ENCODE peak calls at places on chromosome 4, in eight cellular contexts. One of them, this sample, is unnamed.

GRCh38 chr4:88938138-88938537 is 118.8 kb downstream of the FAM13A start:
- DNase-seq in activated CD4-positive, alpha-beta T cell treated with anti-CD3 and anti-CD28 coated beads, Interleukin-2, amount 50 U/mL, for 1 hour: no peak
- DNase-seq in occipital lobe: no peak
- DNase-seq in CD8-positive, alpha-beta T cell: no peak
- DNase-seq in omental fat pad: no peak
- DNase-seq in NAMALWA: no peak
- DNase-seq in activated T-cell treated with anti-CD3 and anti-CD28 coated beads for 48 hours: no peak
- DNase-seq in activated CD4-positive, CD25-positive, alpha-beta regulatory T cell treated with anti-CD3 and anti-CD28 coated beads, Interleukin-2, amount 50 U/mL, for 72 hours: no peak
- DNase-seq in this sample: peak

GRCh38 chr4:126539771-126540170 is 1093.0 kb upstream of the INTU start:
- DNase-seq in activated CD4-positive, alpha-beta T cell treated with anti-CD3 and anti-CD28 coated beads, Interleukin-2, amount 50 U/mL, for 1 hour: no peak
- DNase-seq in occipital lobe: no peak
- DNase-seq in CD8-positive, alpha-beta T cell: no peak
- DNase-seq in omental fat pad: no peak
- DNase-seq in NAMALWA: no peak
- DNase-seq in activated T-cell treated with anti-CD3 and anti-CD28 coated beads for 48 hours: no peak
- DNase-seq in activated CD4-positive, CD25-positive, alpha-beta regulatory T cell treated with anti-CD3 and anti-CD28 coated beads, Interleukin-2, amount 50 U/mL, for 72 hours: no peak
- DNase-seq in this sample: no peak

GRCh38 chr4:173935622-173936405 is 347.7 kb downstream of the FBXO8 start:
- DNase-seq in activated CD4-positive, alpha-beta T cell treated with anti-CD3 and anti-CD28 coated beads, Interleukin-2, amount 50 U/mL, for 1 hour: no peak
- DNase-seq in occipital lobe: no peak
- DNase-seq in CD8-positive, alpha-beta T cell: no peak
- DNase-seq in omental fat pad: no peak
- DNase-seq in NAMALWA: no peak
- DNase-seq in activated T-cell treated with anti-CD3 and anti-CD28 coated beads for 48 hours: no peak
- DNase-seq in activated CD4-positive, CD25-positive, alpha-beta regulatory T cell treated with anti-CD3 and anti-CD28 coated beads, Interleukin-2, amount 50 U/mL, for 72 hours: no peak
- DNase-seq in this sample: no peak

GRCh38 chr4:1369091-1369450 is 22.1 kb downstream of the UVSSA start:
- DNase-seq in activated CD4-positive, alpha-beta T cell treated with anti-CD3 and anti-CD28 coated beads, Interleukin-2, amount 50 U/mL, for 1 hour: no peak
- DNase-seq in occipital lobe: no peak
- DNase-seq in CD8-positive, alpha-beta T cell: no peak
- DNase-seq in omental fat pad: no peak
- DNase-seq in NAMALWA: no peak
- DNase-seq in activated T-cell treated with anti-CD3 and anti-CD28 coated beads for 48 hours: no peak
- DNase-seq in activated CD4-positive, CD25-positive, alpha-beta regulatory T cell treated with anti-CD3 and anti-CD28 coated beads, Interleukin-2, amount 50 U/mL, for 72 hours: no peak
- DNase-seq in this sample: no peak

GRCh38 chr4:14908635-14909034 is 93.6 kb upstream of the CPEB2 start:
- DNase-seq in activated CD4-positive, alpha-beta T cell treated with anti-CD3 and anti-CD28 coated beads, Interleukin-2, amount 50 U/mL, for 1 hour: no peak
- DNase-seq in occipital lobe: no peak
- DNase-seq in CD8-positive, alpha-beta T cell: no peak
- DNase-seq in omental fat pad: no peak
- DNase-seq in NAMALWA: no peak
- DNase-seq in activated T-cell treated with anti-CD3 and anti-CD28 coated beads for 48 hours: no peak
- DNase-seq in activated CD4-positive, CD25-positive, alpha-beta regulatory T cell treated with anti-CD3 and anti-CD28 coated beads, Interleukin-2, amount 50 U/mL, for 72 hours: no peak
- DNase-seq in this sample: no peak

GRCh38 chr4:186689476-186689875 is 34.2 kb downstream of the FAT1 start:
- DNase-seq in activated CD4-positive, alpha-beta T cell treated with anti-CD3 and anti-CD28 coated beads, Interleukin-2, amount 50 U/mL, for 1 hour: no peak
- DNase-seq in occipital lobe: no peak
- DNase-seq in CD8-positive, alpha-beta T cell: no peak
- DNase-seq in omental fat pad: no peak
- DNase-seq in NAMALWA: no peak
- DNase-seq in activated T-cell treated with anti-CD3 and anti-CD28 coated beads for 48 hours: no peak
- DNase-seq in activated CD4-positive, CD25-positive, alpha-beta regulatory T cell treated with anti-CD3 and anti-CD28 coated beads, Interleukin-2, amount 50 U/mL, for 72 hours: no peak
- DNase-seq in this sample: no peak

GRCh38 chr4:114180481-114180880 is 201.0 kb upstream of the ARSJ start:
- DNase-seq in activated CD4-positive, alpha-beta T cell treated with anti-CD3 and anti-CD28 coated beads, Interleukin-2, amount 50 U/mL, for 1 hour: peak
- DNase-seq in occipital lobe: no peak
- DNase-seq in CD8-positive, alpha-beta T cell: peak
- DNase-seq in omental fat pad: no peak
- DNase-seq in NAMALWA: peak
- DNase-seq in activated T-cell treated with anti-CD3 and anti-CD28 coated beads for 48 hours: peak
- DNase-seq in activated CD4-positive, CD25-positive, alpha-beta regulatory T cell treated with anti-CD3 and anti-CD28 coated beads, Interleukin-2, amount 50 U/mL, for 72 hours: no peak
- DNase-seq in this sample: peak

GRCh38 chr4:110799171-110799570 is 176.3 kb upstream of the PITX2 start:
- DNase-seq in activated CD4-positive, alpha-beta T cell treated with anti-CD3 and anti-CD28 coated beads, Interleukin-2, amount 50 U/mL, for 1 hour: no peak
- DNase-seq in occipital lobe: no peak
- DNase-seq in CD8-positive, alpha-beta T cell: no peak
- DNase-seq in omental fat pad: no peak
- DNase-seq in NAMALWA: no peak
- DNase-seq in activated T-cell treated with anti-CD3 and anti-CD28 coated beads for 48 hours: no peak
- DNase-seq in activated CD4-positive, CD25-positive, alpha-beta regulatory T cell treated with anti-CD3 and anti-CD28 coated beads, Interleukin-2, amount 50 U/mL, for 72 hours: no peak
- DNase-seq in this sample: no peak

GRCh38 chr4:140103676-140104075 is 50.3 kb downstream of the MAML3 start:
- DNase-seq in activated CD4-positive, alpha-beta T cell treated with anti-CD3 and anti-CD28 coated beads, Interleukin-2, amount 50 U/mL, for 1 hour: peak
- DNase-seq in occipital lobe: no peak
- DNase-seq in CD8-positive, alpha-beta T cell: peak
- DNase-seq in omental fat pad: no peak
- DNase-seq in NAMALWA: no peak
- DNase-seq in activated T-cell treated with anti-CD3 and anti-CD28 coated beads for 48 hours: peak
- DNase-seq in activated CD4-positive, CD25-positive, alpha-beta regulatory T cell treated with anti-CD3 and anti-CD28 coated beads, Interleukin-2, amount 50 U/mL, for 72 hours: peak
- DNase-seq in this sample: no peak

GRCh38 chr4:80586716-80587115 is 251.2 kb downstream of the CFAP299 start:
- DNase-seq in activated CD4-positive, alpha-beta T cell treated with anti-CD3 and anti-CD28 coated beads, Interleukin-2, amount 50 U/mL, for 1 hour: no peak
- DNase-seq in occipital lobe: no peak
- DNase-seq in CD8-positive, alpha-beta T cell: no peak
- DNase-seq in omental fat pad: no peak
- DNase-seq in NAMALWA: no peak
- DNase-seq in activated T-cell treated with anti-CD3 and anti-CD28 coated beads for 48 hours: no peak
- DNase-seq in activated CD4-positive, CD25-positive, alpha-beta regulatory T cell treated with anti-CD3 and anti-CD28 coated beads, Interleukin-2, amount 50 U/mL, for 72 hours: no peak
- DNase-seq in this sample: no peak

GRCh38 chr4:74997942-74998341 is 65.0 kb downstream of the PARM1 start:
- DNase-seq in activated CD4-positive, alpha-beta T cell treated with anti-CD3 and anti-CD28 coated beads, Interleukin-2, amount 50 U/mL, for 1 hour: no peak
- DNase-seq in occipital lobe: peak
- DNase-seq in CD8-positive, alpha-beta T cell: no peak
- DNase-seq in omental fat pad: no peak
- DNase-seq in NAMALWA: no peak
- DNase-seq in activated T-cell treated with anti-CD3 and anti-CD28 coated beads for 48 hours: no peak
- DNase-seq in activated CD4-positive, CD25-positive, alpha-beta regulatory T cell treated with anti-CD3 and anti-CD28 coated beads, Interleukin-2, amount 50 U/mL, for 72 hours: no peak
- DNase-seq in this sample: no peak

GRCh38 chr4:1026115-1026514 is 14.7 kb downstream of the FGFRL1 start:
- DNase-seq in activated CD4-positive, alpha-beta T cell treated with anti-CD3 and anti-CD28 coated beads, Interleukin-2, amount 50 U/mL, for 1 hour: peak
- DNase-seq in occipital lobe: no peak
- DNase-seq in CD8-positive, alpha-beta T cell: peak
- DNase-seq in omental fat pad: no peak
- DNase-seq in NAMALWA: peak
- DNase-seq in activated T-cell treated with anti-CD3 and anti-CD28 coated beads for 48 hours: peak
- DNase-seq in activated CD4-positive, CD25-positive, alpha-beta regulatory T cell treated with anti-CD3 and anti-CD28 coated beads, Interleukin-2, amount 50 U/mL, for 72 hours: peak
- DNase-seq in this sample: no peak

GRCh38 chr4:122679946-122680345 is 52.6 kb upstream of the BBS12 start:
- DNase-seq in activated CD4-positive, alpha-beta T cell treated with anti-CD3 and anti-CD28 coated beads, Interleukin-2, amount 50 U/mL, for 1 hour: no peak
- DNase-seq in occipital lobe: no peak
- DNase-seq in CD8-positive, alpha-beta T cell: no peak
- DNase-seq in omental fat pad: no peak
- DNase-seq in NAMALWA: no peak
- DNase-seq in activated T-cell treated with anti-CD3 and anti-CD28 coated beads for 48 hours: no peak
- DNase-seq in activated CD4-positive, CD25-positive, alpha-beta regulatory T cell treated with anti-CD3 and anti-CD28 coated beads, Interleukin-2, amount 50 U/mL, for 72 hours: no peak
- DNase-seq in this sample: no peak

GRCh38 chr4:105560488-105560887 is 8.1 kb downstream of the ARHGEF38 start:
- DNase-seq in activated CD4-positive, alpha-beta T cell treated with anti-CD3 and anti-CD28 coated beads, Interleukin-2, amount 50 U/mL, for 1 hour: no peak
- DNase-seq in occipital lobe: no peak
- DNase-seq in CD8-positive, alpha-beta T cell: no peak
- DNase-seq in omental fat pad: no peak
- DNase-seq in NAMALWA: no peak
- DNase-seq in activated T-cell treated with anti-CD3 and anti-CD28 coated beads for 48 hours: no peak
- DNase-seq in activated CD4-positive, CD25-positive, alpha-beta regulatory T cell treated with anti-CD3 and anti-CD28 coated beads, Interleukin-2, amount 50 U/mL, for 72 hours: no peak
- DNase-seq in this sample: no peak

GRCh38 chr4:111128327-111128726 is 505.4 kb upstream of the PITX2 start:
- DNase-seq in activated CD4-positive, alpha-beta T cell treated with anti-CD3 and anti-CD28 coated beads, Interleukin-2, amount 50 U/mL, for 1 hour: no peak
- DNase-seq in occipital lobe: no peak
- DNase-seq in CD8-positive, alpha-beta T cell: no peak
- DNase-seq in omental fat pad: no peak
- DNase-seq in NAMALWA: peak
- DNase-seq in activated T-cell treated with anti-CD3 and anti-CD28 coated beads for 48 hours: no peak
- DNase-seq in activated CD4-positive, CD25-positive, alpha-beta regulatory T cell treated with anti-CD3 and anti-CD28 coated beads, Interleukin-2, amount 50 U/mL, for 72 hours: no peak
- DNase-seq in this sample: no peak

GRCh38 chr4:55604996-55605395 is 13.0 kb upstream of the PDCL2 start:
- DNase-seq in activated CD4-positive, alpha-beta T cell treated with anti-CD3 and anti-CD28 coated beads, Interleukin-2, amount 50 U/mL, for 1 hour: no peak
- DNase-seq in occipital lobe: no peak
- DNase-seq in CD8-positive, alpha-beta T cell: no peak
- DNase-seq in omental fat pad: no peak
- DNase-seq in NAMALWA: no peak
- DNase-seq in activated T-cell treated with anti-CD3 and anti-CD28 coated beads for 48 hours: no peak
- DNase-seq in activated CD4-positive, CD25-positive, alpha-beta regulatory T cell treated with anti-CD3 and anti-CD28 coated beads, Interleukin-2, amount 50 U/mL, for 72 hours: no peak
- DNase-seq in this sample: no peak

GRCh38 chr4:31391976-31392375 is 671.8 kb downstream of the PCDH7 start:
- DNase-seq in activated CD4-positive, alpha-beta T cell treated with anti-CD3 and anti-CD28 coated beads, Interleukin-2, amount 50 U/mL, for 1 hour: no peak
- DNase-seq in occipital lobe: no peak
- DNase-seq in CD8-positive, alpha-beta T cell: no peak
- DNase-seq in omental fat pad: no peak
- DNase-seq in NAMALWA: no peak
- DNase-seq in activated T-cell treated with anti-CD3 and anti-CD28 coated beads for 48 hours: no peak
- DNase-seq in activated CD4-positive, CD25-positive, alpha-beta regulatory T cell treated with anti-CD3 and anti-CD28 coated beads, Interleukin-2, amount 50 U/mL, for 72 hours: no peak
- DNase-seq in this sample: no peak

GRCh38 chr4:87219648-87220093 is 747 bp downstream of the KLHL8 start:
- DNase-seq in activated CD4-positive, alpha-beta T cell treated with anti-CD3 and anti-CD28 coated beads, Interleukin-2, amount 50 U/mL, for 1 hour: peak
- DNase-seq in occipital lobe: peak
- DNase-seq in CD8-positive, alpha-beta T cell: peak
- DNase-seq in omental fat pad: no peak
- DNase-seq in NAMALWA: peak
- DNase-seq in activated T-cell treated with anti-CD3 and anti-CD28 coated beads for 48 hours: peak
- DNase-seq in activated CD4-positive, CD25-positive, alpha-beta regulatory T cell treated with anti-CD3 and anti-CD28 coated beads, Interleukin-2, amount 50 U/mL, for 72 hours: no peak
- DNase-seq in this sample: no peak

GRCh38 chr4:76364763-76365162 is 56.2 kb downstream of the CCDC158 start:
- DNase-seq in activated CD4-positive, alpha-beta T cell treated with anti-CD3 and anti-CD28 coated beads, Interleukin-2, amount 50 U/mL, for 1 hour: no peak
- DNase-seq in occipital lobe: no peak
- DNase-seq in CD8-positive, alpha-beta T cell: no peak
- DNase-seq in omental fat pad: no peak
- DNase-seq in NAMALWA: no peak
- DNase-seq in activated T-cell treated with anti-CD3 and anti-CD28 coated beads for 48 hours: no peak
- DNase-seq in activated CD4-positive, CD25-positive, alpha-beta regulatory T cell treated with anti-CD3 and anti-CD28 coated beads, Interleukin-2, amount 50 U/mL, for 72 hours: no peak
- DNase-seq in this sample: no peak

GRCh38 chr4:92129408-92129994 is 174.3 kb upstream of the GRID2 start:
- DNase-seq in activated CD4-positive, alpha-beta T cell treated with anti-CD3 and anti-CD28 coated beads, Interleukin-2, amount 50 U/mL, for 1 hour: no peak
- DNase-seq in occipital lobe: no peak
- DNase-seq in CD8-positive, alpha-beta T cell: no peak
- DNase-seq in omental fat pad: no peak
- DNase-seq in NAMALWA: no peak
- DNase-seq in activated T-cell treated with anti-CD3 and anti-CD28 coated beads for 48 hours: no peak
- DNase-seq in activated CD4-positive, CD25-positive, alpha-beta regulatory T cell treated with anti-CD3 and anti-CD28 coated beads, Interleukin-2, amount 50 U/mL, for 72 hours: no peak
- DNase-seq in this sample: no peak

GRCh38 chr4:116598155-116598979 is 487.0 kb downstream of the TRAM1L1 start:
- DNase-seq in activated CD4-positive, alpha-beta T cell treated with anti-CD3 and anti-CD28 coated beads, Interleukin-2, amount 50 U/mL, for 1 hour: no peak
- DNase-seq in occipital lobe: no peak
- DNase-seq in CD8-positive, alpha-beta T cell: no peak
- DNase-seq in omental fat pad: no peak
- DNase-seq in NAMALWA: no peak
- DNase-seq in activated T-cell treated with anti-CD3 and anti-CD28 coated beads for 48 hours: no peak
- DNase-seq in activated CD4-positive, CD25-positive, alpha-beta regulatory T cell treated with anti-CD3 and anti-CD28 coated beads, Interleukin-2, amount 50 U/mL, for 72 hours: no peak
- DNase-seq in this sample: no peak

GRCh38 chr4:6268650-6269399 is 825 bp upstream of the WFS1 start:
- DNase-seq in activated CD4-positive, alpha-beta T cell treated with anti-CD3 and anti-CD28 coated beads, Interleukin-2, amount 50 U/mL, for 1 hour: no peak
- DNase-seq in occipital lobe: no peak
- DNase-seq in CD8-positive, alpha-beta T cell: no peak
- DNase-seq in omental fat pad: no peak
- DNase-seq in NAMALWA: peak
- DNase-seq in activated T-cell treated with anti-CD3 and anti-CD28 coated beads for 48 hours: no peak
- DNase-seq in activated CD4-positive, CD25-positive, alpha-beta regulatory T cell treated with anti-CD3 and anti-CD28 coated beads, Interleukin-2, amount 50 U/mL, for 72 hours: no peak
- DNase-seq in this sample: no peak

GRCh38 chr4:186749611-186750281 is 26.1 kb upstream of the FAT1 start:
- DNase-seq in activated CD4-positive, alpha-beta T cell treated with anti-CD3 and anti-CD28 coated beads, Interleukin-2, amount 50 U/mL, for 1 hour: no peak
- DNase-seq in occipital lobe: no peak
- DNase-seq in CD8-positive, alpha-beta T cell: no peak
- DNase-seq in omental fat pad: no peak
- DNase-seq in NAMALWA: no peak
- DNase-seq in activated T-cell treated with anti-CD3 and anti-CD28 coated beads for 48 hours: no peak
- DNase-seq in activated CD4-positive, CD25-positive, alpha-beta regulatory T cell treated with anti-CD3 and anti-CD28 coated beads, Interleukin-2, amount 50 U/mL, for 72 hours: no peak
- DNase-seq in this sample: no peak

GRCh38 chr4:18366762-18367358 is 345.3 kb upstream of the LCORL start:
- DNase-seq in activated CD4-positive, alpha-beta T cell treated with anti-CD3 and anti-CD28 coated beads, Interleukin-2, amount 50 U/mL, for 1 hour: no peak
- DNase-seq in occipital lobe: no peak
- DNase-seq in CD8-positive, alpha-beta T cell: no peak
- DNase-seq in omental fat pad: no peak
- DNase-seq in NAMALWA: peak
- DNase-seq in activated T-cell treated with anti-CD3 and anti-CD28 coated beads for 48 hours: no peak
- DNase-seq in activated CD4-positive, CD25-positive, alpha-beta regulatory T cell treated with anti-CD3 and anti-CD28 coated beads, Interleukin-2, amount 50 U/mL, for 72 hours: no peak
- DNase-seq in this sample: no peak

GRCh38 chr4:11072999-11073398 is 355.7 kb downstream of the HS3ST1 start:
- DNase-seq in activated CD4-positive, alpha-beta T cell treated with anti-CD3 and anti-CD28 coated beads, Interleukin-2, amount 50 U/mL, for 1 hour: no peak
- DNase-seq in occipital lobe: no peak
- DNase-seq in CD8-positive, alpha-beta T cell: no peak
- DNase-seq in omental fat pad: no peak
- DNase-seq in NAMALWA: no peak
- DNase-seq in activated T-cell treated with anti-CD3 and anti-CD28 coated beads for 48 hours: no peak
- DNase-seq in activated CD4-positive, CD25-positive, alpha-beta regulatory T cell treated with anti-CD3 and anti-CD28 coated beads, Interleukin-2, amount 50 U/mL, for 72 hours: no peak
- DNase-seq in this sample: no peak

GRCh38 chr4:102321260-102321991 is 23.9 kb downstream of the SLC39A8 start:
- DNase-seq in activated CD4-positive, alpha-beta T cell treated with anti-CD3 and anti-CD28 coated beads, Interleukin-2, amount 50 U/mL, for 1 hour: no peak
- DNase-seq in occipital lobe: no peak
- DNase-seq in CD8-positive, alpha-beta T cell: no peak
- DNase-seq in omental fat pad: no peak
- DNase-seq in NAMALWA: no peak
- DNase-seq in activated T-cell treated with anti-CD3 and anti-CD28 coated beads for 48 hours: no peak
- DNase-seq in activated CD4-positive, CD25-positive, alpha-beta regulatory T cell treated with anti-CD3 and anti-CD28 coated beads, Interleukin-2, amount 50 U/mL, for 72 hours: no peak
- DNase-seq in this sample: no peak

GRCh38 chr4:112332398-112332797 is 35.2 kb downstream of the ALPK1 start:
- DNase-seq in activated CD4-positive, alpha-beta T cell treated with anti-CD3 and anti-CD28 coated beads, Interleukin-2, amount 50 U/mL, for 1 hour: no peak
- DNase-seq in occipital lobe: no peak
- DNase-seq in CD8-positive, alpha-beta T cell: no peak
- DNase-seq in omental fat pad: no peak
- DNase-seq in NAMALWA: no peak
- DNase-seq in activated T-cell treated with anti-CD3 and anti-CD28 coated beads for 48 hours: no peak
- DNase-seq in activated CD4-positive, CD25-positive, alpha-beta regulatory T cell treated with anti-CD3 and anti-CD28 coated beads, Interleukin-2, amount 50 U/mL, for 72 hours: no peak
- DNase-seq in this sample: no peak

GRCh38 chr4:111678466-111678865 is 466.8 kb upstream of the FAM241A start:
- DNase-seq in activated CD4-positive, alpha-beta T cell treated with anti-CD3 and anti-CD28 coated beads, Interleukin-2, amount 50 U/mL, for 1 hour: no peak
- DNase-seq in occipital lobe: no peak
- DNase-seq in CD8-positive, alpha-beta T cell: no peak
- DNase-seq in omental fat pad: no peak
- DNase-seq in NAMALWA: no peak
- DNase-seq in activated T-cell treated with anti-CD3 and anti-CD28 coated beads for 48 hours: no peak
- DNase-seq in activated CD4-positive, CD25-positive, alpha-beta regulatory T cell treated with anti-CD3 and anti-CD28 coated beads, Interleukin-2, amount 50 U/mL, for 72 hours: no peak
- DNase-seq in this sample: peak

GRCh38 chr4:168541608-168541953 is 44.7 kb downstream of the PALLD start:
- DNase-seq in activated CD4-positive, alpha-beta T cell treated with anti-CD3 and anti-CD28 coated beads, Interleukin-2, amount 50 U/mL, for 1 hour: no peak
- DNase-seq in occipital lobe: no peak
- DNase-seq in CD8-positive, alpha-beta T cell: no peak
- DNase-seq in omental fat pad: no peak
- DNase-seq in NAMALWA: no peak
- DNase-seq in activated T-cell treated with anti-CD3 and anti-CD28 coated beads for 48 hours: no peak
- DNase-seq in activated CD4-positive, CD25-positive, alpha-beta regulatory T cell treated with anti-CD3 and anti-CD28 coated beads, Interleukin-2, amount 50 U/mL, for 72 hours: no peak
- DNase-seq in this sample: no peak

GRCh38 chr4:110020681-110021443 is 108.2 kb downstream of the EGF start:
- DNase-seq in activated CD4-positive, alpha-beta T cell treated with anti-CD3 and anti-CD28 coated beads, Interleukin-2, amount 50 U/mL, for 1 hour: no peak
- DNase-seq in occipital lobe: no peak
- DNase-seq in CD8-positive, alpha-beta T cell: no peak
- DNase-seq in omental fat pad: no peak
- DNase-seq in NAMALWA: no peak
- DNase-seq in activated T-cell treated with anti-CD3 and anti-CD28 coated beads for 48 hours: no peak
- DNase-seq in activated CD4-positive, CD25-positive, alpha-beta regulatory T cell treated with anti-CD3 and anti-CD28 coated beads, Interleukin-2, amount 50 U/mL, for 72 hours: no peak
- DNase-seq in this sample: no peak

GRCh38 chr4:133151301-133151680 is 2.2 kb downstream of the PCDH10 start:
- DNase-seq in activated CD4-positive, alpha-beta T cell treated with anti-CD3 and anti-CD28 coated beads, Interleukin-2, amount 50 U/mL, for 1 hour: no peak
- DNase-seq in occipital lobe: peak
- DNase-seq in CD8-positive, alpha-beta T cell: no peak
- DNase-seq in omental fat pad: no peak
- DNase-seq in NAMALWA: no peak
- DNase-seq in activated T-cell treated with anti-CD3 and anti-CD28 coated beads for 48 hours: no peak
- DNase-seq in activated CD4-positive, CD25-positive, alpha-beta regulatory T cell treated with anti-CD3 and anti-CD28 coated beads, Interleukin-2, amount 50 U/mL, for 72 hours: no peak
- DNase-seq in this sample: no peak

GRCh38 chr4:43816107-43816506 is 632.5 kb downstream of the KCTD8 start:
- DNase-seq in activated CD4-positive, alpha-beta T cell treated with anti-CD3 and anti-CD28 coated beads, Interleukin-2, amount 50 U/mL, for 1 hour: no peak
- DNase-seq in occipital lobe: no peak
- DNase-seq in CD8-positive, alpha-beta T cell: no peak
- DNase-seq in omental fat pad: no peak
- DNase-seq in NAMALWA: no peak
- DNase-seq in activated T-cell treated with anti-CD3 and anti-CD28 coated beads for 48 hours: no peak
- DNase-seq in activated CD4-positive, CD25-positive, alpha-beta regulatory T cell treated with anti-CD3 and anti-CD28 coated beads, Interleukin-2, amount 50 U/mL, for 72 hours: no peak
- DNase-seq in this sample: no peak

GRCh38 chr4:26238782-26239647 is 81.8 kb upstream of the RBPJ start:
- DNase-seq in activated CD4-positive, alpha-beta T cell treated with anti-CD3 and anti-CD28 coated beads, Interleukin-2, amount 50 U/mL, for 1 hour: no peak
- DNase-seq in occipital lobe: peak
- DNase-seq in CD8-positive, alpha-beta T cell: no peak
- DNase-seq in omental fat pad: no peak
- DNase-seq in NAMALWA: no peak
- DNase-seq in activated T-cell treated with anti-CD3 and anti-CD28 coated beads for 48 hours: no peak
- DNase-seq in activated CD4-positive, CD25-positive, alpha-beta regulatory T cell treated with anti-CD3 and anti-CD28 coated beads, Interleukin-2, amount 50 U/mL, for 72 hours: no peak
- DNase-seq in this sample: peak

GRCh38 chr4:156362581-156362980 is 408.9 kb upstream of the CTSO start:
- DNase-seq in activated CD4-positive, alpha-beta T cell treated with anti-CD3 and anti-CD28 coated beads, Interleukin-2, amount 50 U/mL, for 1 hour: no peak
- DNase-seq in occipital lobe: no peak
- DNase-seq in CD8-positive, alpha-beta T cell: no peak
- DNase-seq in omental fat pad: no peak
- DNase-seq in NAMALWA: no peak
- DNase-seq in activated T-cell treated with anti-CD3 and anti-CD28 coated beads for 48 hours: no peak
- DNase-seq in activated CD4-positive, CD25-positive, alpha-beta regulatory T cell treated with anti-CD3 and anti-CD28 coated beads, Interleukin-2, amount 50 U/mL, for 72 hours: no peak
- DNase-seq in this sample: no peak

This sample was measured in AG09319.